ENCODE peak calls at places on chromosomes 3 and 15, in six cellular contexts. C is AG04449; W is stimulated activated naive B cell treated with anti-CD40 and anti-IgM and Interleukin-4, amounts not matched to agents 10 μg/mL and 1 μg/mL and 100 μg/mL, for 72 hours; A is AG08395; Y is hypothalamus; Z is frontal cortex. J is an unnamed sample.

GRCh38 chr3:10442151-10442795 is 63.1 kb downstream of the ATP2B2 start:
- DNase-seq in C (no peak), W (no peak), A (no peak), Y (no peak), Z (no peak), J (no peak)

GRCh38 chr15:91694829-91695205 is 158.7 kb upstream of the SLCO3A1 start:
- DNase-seq in C (no peak), W (no peak), A (peak; percentile 65), Y (no peak), Z (no peak), J (no peak)

GRCh38 chr3:128210711-128211110 is 57.4 kb downstream of the EEFSEC start:
- DNase-seq in C (no peak), W (no peak), A (no peak), Y (no peak), Z (no peak), J (no peak)

GRCh38 chr3:139634236-139634635 is 43.5 kb downstream of the NMNAT3 start:
- DNase-seq in C (no peak), W (no peak), A (no peak), Y (no peak), Z (no peak), J (no peak)

GRCh38 chr3:28138047-28138446 is 103.4 kb upstream of the CMC1 start:
- DNase-seq in C (no peak), W (no peak), A (no peak), Y (no peak), Z (no peak), J (no peak)

GRCh38 chr3:175940243-175940642 is 1081.1 kb downstream of the NAALADL2 start:
- DNase-seq in C (peak; percentile 29), W (no peak), A (peak; percentile 6), Y (no peak), Z (no peak), J (no peak)

GRCh38 chr3:179660872-179661271 is 8.0 kb downstream of the USP13 start:
- DNase-seq in C (no peak), W (no peak), A (no peak), Y (no peak), Z (no peak), J (no peak)

GRCh38 chr15:70314652-70315051 is 216.9 kb upstream of the TLE3 start:
- DNase-seq in C (no peak), W (no peak), A (no peak), Y (no peak), Z (no peak), J (no peak)

GRCh38 chr15:47781527-47781926 is 64.2 kb downstream of the SEMA6D start:
- DNase-seq in C (no peak), W (no peak), A (no peak), Y (no peak), Z (no peak), J (no peak)

GRCh38 chr15:27358751-27359434 is 387.9 kb downstream of the GABRG3 start:
- DNase-seq in C (no peak), W (no peak), A (peak; percentile 16), Y (no peak), Z (no peak), J (no peak)

GRCh38 chr3:72810063-72810462 is 38.2 kb downstream of the SHQ1 start:
- DNase-seq in C (no peak), W (no peak), A (no peak), Y (no peak), Z (no peak), J (no peak)

GRCh38 chr3:126618760-126619159 is 36.2 kb downstream of the TXNRD3 start:
- DNase-seq in C (no peak), W (no peak), A (no peak), Y (no peak), Z (no peak), J (no peak)

GRCh38 chr15:36753173-36753572 is 173.7 kb downstream of the CDIN1 start:
- DNase-seq in C (no peak), W (no peak), A (no peak), Y (no peak), Z (no peak), J (no peak)

GRCh38 chr15:90862964-90863721 is 5.2 kb upstream of the FURIN start:
- DNase-seq in C (no peak), W (no peak), A (peak; percentile 24), Y (no peak), Z (no peak), J (no peak)

GRCh38 chr15:51714911-51715310 is 22.5 kb downstream of the LYSMD2 start:
- DNase-seq in C (no peak), W (no peak), A (no peak), Y (no peak), Z (no peak), J (no peak)

GRCh38 chr15:89199734-89200133 is 21.6 kb downstream of the RLBP1 start:
- DNase-seq in C (no peak), W (no peak), A (no peak), Y (no peak), Z (no peak), J (no peak)

GRCh38 chr3:195441971-195442572 is 748 bp downstream of the ACAP2 start:
- DNase-seq in C (no peak), W (peak; percentile 50), A (peak; percentile 19), Y (peak; percentile 11), Z (peak; percentile 29), J (no peak)

GRCh38 chr3:17518189-17519059 is 224.0 kb downstream of the TBC1D5 start:
- DNase-seq in C (no peak), W (no peak), A (no peak), Y (no peak), Z (no peak), J (no peak)

GRCh38 chr3:171487382-171487781 is 27.2 kb upstream of the TNIK start:
- DNase-seq in C (no peak), W (no peak), A (no peak), Y (no peak), Z (no peak), J (no peak)

GRCh38 chr15:87267798-87268197 is 988.7 kb downstream of the NTRK3 start:
- DNase-seq in C (peak; percentile 88), W (no peak), A (peak; percentile 12), Y (no peak), Z (no peak), J (no peak)

GRCh38 chr3:13798401-13798800 is 81.5 kb downstream of the WNT7A start:
- DNase-seq in C (no peak), W (no peak), A (no peak), Y (no peak), Z (no peak), J (no peak)

GRCh38 chr3:132624790-132625189 is 27.7 kb downstream of the ACKR4 start:
- DNase-seq in C (no peak), W (no peak), A (no peak), Y (no peak), Z (no peak), J (no peak)

GRCh38 chr15:55526559-55527036 is 18.6 kb upstream of the DNAAF4 start:
- DNase-seq in C (no peak), W (no peak), A (peak; percentile 62), Y (no peak), Z (no peak), J (no peak)

GRCh38 chr15:36361351-36361870 is 218.0 kb upstream of the CDIN1 start:
- DNase-seq in C (no peak), W (no peak), A (no peak), Y (no peak), Z (no peak), J (no peak)

GRCh38 chr15:39495871-39496459 is 84.9 kb upstream of the THBS1 start:
- DNase-seq in C (peak; percentile 45), W (no peak), A (peak; percentile 61), Y (no peak), Z (no peak), J (no peak)

GRCh38 chr3:112845772-112846171 is 892 bp downstream of the CD200R1L start:
- DNase-seq in C (no peak), W (no peak), A (no peak), Y (no peak), Z (no peak), J (no peak)

GRCh38 chr3:179973931-179974361 is 62.8 kb downstream of the PEX5L start:
- DNase-seq in C (no peak), W (no peak), A (no peak), Y (peak; percentile 16), Z (no peak), J (no peak)

GRCh38 chr3:184737641-184738518 is 26.0 kb upstream of the MAGEF1 start:
- DNase-seq in C (no peak), W (no peak), A (peak; percentile 76), Y (no peak), Z (no peak), J (peak; percentile 76)

GRCh38 chr15:58269455-58270414 is 131.6 kb downstream of the AQP9 start:
- DNase-seq in C (no peak), W (no peak), A (peak; percentile 63), Y (no peak), Z (peak; percentile 10), J (no peak)

GRCh38 chr15:39860200-39860599 is 59.9 kb downstream of the GPR176 start:
- DNase-seq in C (no peak), W (no peak), A (no peak), Y (no peak), Z (no peak), J (no peak)

J was measured in vagina.